ENCODE peak calls at places on chromosomes 3 and 15, in four cellular contexts. K is CD8-positive, alpha-beta T cell; O is WERI-Rb-1; T is IMR-90. V is an unnamed sample. For H3K27me3, the result is how much of the 10 kb centered on the place peaks cover.

GRCh38 chr3:89795506-89795905 is 688.1 kb downstream of the EPHA3 start:
- DNase-seq in K (no peak), O (no peak), T (no peak), V (no peak)

GRCh38 chr3:36663666-36664291 is 100.6 kb downstream of the DCLK3 start:
- DNase-seq in O (no peak), K (no peak), T (peak), V (no peak)

GRCh38 chr3:112640864-112641751 is at the start of gene CCDC80:
- DNase-seq in T (peak), K (no peak), O (no peak), V (peak)

GRCh38 chr3:87437765-87438164 is 161.4 kb upstream of the POU1F1 start:
- DNase-seq in T (no peak), O (no peak), K (no peak), V (peak)

GRCh38 chr3:28521663-28522062 is 173.0 kb upstream of the AZI2 start:
- DNase-seq in O (no peak), K (no peak), T (no peak), V (no peak)

GRCh38 chr15:87874896-87875661 is 381.5 kb downstream of the NTRK3 start:
- DNase-seq in O (peak), K (no peak), T (peak), V (no peak)

GRCh38 chr3:171306631-171307030 is 153.6 kb downstream of the TNIK start:
- DNase-seq in O (no peak), T (peak), K (no peak), V (peak)

GRCh38 chr15:89419370-89419984 is 76.9 kb downstream of the RHCG start:
- DNase-seq in T (peak), K (no peak), O (no peak), V (peak)

GRCh38 chr3:22959593-22959992 is 243.5 kb upstream of the UBE2E2 start:
- DNase-seq in T (no peak), K (no peak), O (no peak), V (no peak)

GRCh38 chr3:186075931-186076567 is 32.8 kb downstream of the ETV5 start:
- DNase-seq in T (no peak), K (no peak), O (no peak), V (no peak)

GRCh38 chr3:37310666-37311050 is 136.3 kb upstream of the LRRFIP2 start:
- DNase-seq in O (no peak), T (peak), K (no peak), V (no peak)

GRCh38 chr3:181629029-181629428 is 82.7 kb upstream of the SOX2 start:
- DNase-seq in T (peak), K (no peak), O (no peak), V (no peak)

GRCh38 chr3:105144837-105145236 is 221.9 kb upstream of the ALCAM start:
- DNase-seq in T (no peak), K (no peak), O (no peak), V (no peak)

GRCh38 chr15:95668201-95668600 is 662.3 kb upstream of the NR2F2 start:
- DNase-seq in T (no peak), K (no peak), O (no peak), V (no peak)

GRCh38 chr3:43684944-43685343 is 5.8 kb upstream of the ABHD5 start:
- DNase-seq in K (no peak), T (no peak), O (no peak), V (no peak)

GRCh38 chr3:57959407-57960173 is 48.6 kb upstream of the FLNB start:
- DNase-seq in T (peak), K (no peak), O (no peak), V (peak)

GRCh38 chr15:58628206-58629057 is 121.1 kb downstream of the ADAM10 start:
- DNase-seq in T (no peak), K (no peak), O (no peak), V (no peak)

GRCh38 chr3:10238330-10238995 is 9.8 kb upstream of the TATDN2 start:
- DNase-seq in K (no peak), T (no peak), O (no peak), V (no peak)

GRCh38 chr3:80696280-80696679 is 928.5 kb upstream of the ROBO1 start:
- DNase-seq in O (no peak), K (no peak), T (no peak), V (no peak)

GRCh38 chr3:149969110-149969944 is 1.4 kb downstream of the PFN2 start:
- DNase-seq in K (no peak), O (peak), T (peak), V (peak)

GRCh38 chr3:4474683-4475490 is 7.8 kb upstream of the SUMF1 start:
- DNase-seq in O (no peak), K (no peak), T (peak), V (peak)

GRCh38 chr3:19645093-19645492 is 288.9 kb downstream of the EFHB start:
- DNase-seq in T (no peak), O (no peak), K (no peak), V (no peak)

GRCh38 chr3:188881954-188882641 is 289.7 kb upstream of the TPRG1 start:
- DNase-seq in T (peak), O (no peak), K (no peak), V (peak)

GRCh38 chr15:40793216-40793989 is 13.5 kb upstream of the ZFYVE19 start:
- DNase-seq in T (peak), K (no peak), O (no peak), V (peak)

GRCh38 chr15:70286110-70286806 is 188.5 kb upstream of the TLE3 start:
- DNase-seq in O (no peak), T (no peak), K (no peak), V (no peak)

GRCh38 chr15:50628421-50628820 is 58.2 kb downstream of the TRPM7 start:
- DNase-seq in O (no peak), K (no peak), T (no peak), V (no peak)

GRCh38 chr3:134931045-134931775 is 136.2 kb downstream of the EPHB1 start:
- DNase-seq in T (no peak), K (no peak), O (no peak), V (no peak)

GRCh38 chr3:8491750-8492149 is 9.9 kb upstream of the LMCD1 start:
- DNase-seq in T (no peak), K (no peak), O (no peak), V (no peak)

GRCh38 chr3:19937459-19938362 is 3.7 kb upstream of the EFHB start:
- DNase-seq in K (no peak), O (no peak), T (peak), V (peak)

GRCh38 chr3:126558336-126559071 is at the start of gene C3orf22:
- DNase-seq in K (no peak), T (no peak), O (no peak), V (no peak)

GRCh38 chr3:123352134-123352554 is 96.7 kb downstream of the ADCY5 start:
- DNase-seq in T (no peak), O (no peak), K (no peak), V (no peak)

GRCh38 chr3:48086736-48087470 is 70.7 kb upstream of the MAP4 start:
- DNase-seq in O (no peak), T (peak), K (no peak), V (peak)

GRCh38 chr15:72599855-72600464 is 54.5 kb upstream of the GOLGA6B start:
- DNase-seq in O (peak), K (no peak), T (peak), V (peak)

GRCh38 chr15:75235051-75235673 is 23.0 kb upstream of the GOLGA6C start:
- DNase-seq in K (no peak), O (peak), T (no peak), V (no peak)

GRCh38 chr15:92128788-92129187 is 264.9 kb upstream of the ST8SIA2 start:
- DNase-seq in O (no peak), K (no peak), T (no peak), V (no peak)

GRCh38 chr3:62559831-62560445 is 186.6 kb upstream of the FEZF2 start:
- DNase-seq in K (no peak), T (peak), O (no peak), V (peak)

DNA sequence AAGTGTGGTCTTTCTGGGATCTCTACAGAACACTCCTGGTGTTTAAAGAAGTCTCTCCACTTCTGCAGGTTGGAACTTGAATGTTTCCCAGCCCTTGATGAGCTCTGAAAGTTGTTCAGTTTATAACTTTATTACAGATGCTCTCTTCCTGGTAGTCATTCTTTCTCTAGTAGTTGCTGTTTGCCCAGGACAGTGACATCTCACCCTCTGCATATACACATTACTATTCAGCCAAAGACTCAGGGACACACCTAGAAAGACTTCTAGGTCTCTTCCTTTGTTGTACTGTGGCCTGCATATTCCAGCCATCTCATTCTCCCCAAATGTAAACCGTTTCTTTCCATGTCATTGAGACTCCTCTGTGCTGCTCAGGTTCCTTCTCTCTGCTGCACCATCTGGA is 76.7 kb downstream of the MITF start:
- DNase-seq in K (no peak), T (no peak), O (no peak), V (no peak)
- H3K27me3 ChIP-seq in K (under half), T (under half), O (under half), V (under half)

DNA sequence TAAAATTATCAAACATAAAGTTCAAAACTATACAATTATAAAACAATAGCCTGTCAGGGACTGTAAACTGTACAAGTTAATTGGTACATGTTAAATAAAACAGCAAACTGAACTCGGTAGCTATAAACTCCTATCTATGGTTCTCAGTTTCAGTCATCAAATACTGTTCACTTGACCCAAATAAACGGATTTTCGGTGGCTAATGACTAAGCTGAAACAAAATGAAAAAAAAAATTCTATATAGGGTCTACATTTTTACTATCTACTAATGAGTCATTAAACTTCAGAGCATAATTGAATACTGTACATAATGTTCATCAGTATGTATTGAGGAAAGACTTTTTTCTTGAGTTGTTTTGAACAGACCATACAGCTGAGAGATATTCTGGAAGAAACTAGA is 6.6 kb downstream of the PROK2 start:
- DNase-seq in T (no peak), K (no peak), O (no peak), V (no peak)
- H3K27me3 ChIP-seq in T (under half), K (under half), O (under half), V (under half)

GRCh38 chr15:101380146-101380545 is 85.1 kb upstream of the SNRPA1 start:
- DNase-seq in K (no peak), O (no peak), T (no peak), V (no peak)
- H3K27me3 ChIP-seq in K (under half), O (under half), T (under half), V (under half)

GRCh38 chr15:28099555-28100140 is 533 bp upstream of the OCA2 start:
- DNase-seq in K (no peak), O (no peak), T (no peak), V (no peak)

GRCh38 chr15:28098766-28099554 is at the start of gene OCA2:
- DNase-seq in T (peak), O (peak), K (no peak), V (no peak)

GRCh38 chr15:28096720-28097431 is 2.2 kb downstream of the OCA2 start:
- DNase-seq in K (no peak), O (no peak), T (no peak), V (no peak)

GRCh38 chr15:28097656-28098359 is 1.3 kb downstream of the OCA2 start:
- DNase-seq in O (no peak), T (no peak), K (no peak), V (no peak)

DNA sequence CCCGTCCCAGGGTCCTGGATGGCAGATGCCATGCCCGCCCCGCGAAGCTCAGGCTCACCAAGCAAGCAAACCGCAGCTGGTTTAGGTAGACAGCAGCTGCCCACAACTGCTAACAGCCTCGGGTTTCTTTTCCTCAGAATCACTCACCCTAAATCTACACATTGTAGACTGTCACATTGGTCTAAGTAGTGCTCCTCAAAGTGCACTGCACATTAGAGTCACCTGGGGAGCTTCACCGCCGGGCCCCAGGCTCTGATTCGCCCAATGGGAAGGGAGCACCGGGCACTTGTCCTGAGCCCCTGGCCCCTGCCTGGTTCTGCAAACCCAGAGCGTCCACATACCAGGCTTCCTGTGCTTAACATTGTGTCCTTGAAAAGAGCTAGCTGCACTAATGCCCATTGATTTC is 752 bp downstream of the OCA2 start:
- DNase-seq in T (no peak), O (no peak), K (no peak), V (no peak)
- H3K27me3 ChIP-seq in T (half or more), O (under half), K (under half), V (under half)

GRCh38 chr3:51957520-51958205 is 2.5 kb downstream of the GPR62 start:
- DNase-seq in O (no peak), K (no peak), T (no peak), V (no peak)
- H3K27me3 ChIP-seq in O (under half), K (under half), T (under half), V (under half)

DNA sequence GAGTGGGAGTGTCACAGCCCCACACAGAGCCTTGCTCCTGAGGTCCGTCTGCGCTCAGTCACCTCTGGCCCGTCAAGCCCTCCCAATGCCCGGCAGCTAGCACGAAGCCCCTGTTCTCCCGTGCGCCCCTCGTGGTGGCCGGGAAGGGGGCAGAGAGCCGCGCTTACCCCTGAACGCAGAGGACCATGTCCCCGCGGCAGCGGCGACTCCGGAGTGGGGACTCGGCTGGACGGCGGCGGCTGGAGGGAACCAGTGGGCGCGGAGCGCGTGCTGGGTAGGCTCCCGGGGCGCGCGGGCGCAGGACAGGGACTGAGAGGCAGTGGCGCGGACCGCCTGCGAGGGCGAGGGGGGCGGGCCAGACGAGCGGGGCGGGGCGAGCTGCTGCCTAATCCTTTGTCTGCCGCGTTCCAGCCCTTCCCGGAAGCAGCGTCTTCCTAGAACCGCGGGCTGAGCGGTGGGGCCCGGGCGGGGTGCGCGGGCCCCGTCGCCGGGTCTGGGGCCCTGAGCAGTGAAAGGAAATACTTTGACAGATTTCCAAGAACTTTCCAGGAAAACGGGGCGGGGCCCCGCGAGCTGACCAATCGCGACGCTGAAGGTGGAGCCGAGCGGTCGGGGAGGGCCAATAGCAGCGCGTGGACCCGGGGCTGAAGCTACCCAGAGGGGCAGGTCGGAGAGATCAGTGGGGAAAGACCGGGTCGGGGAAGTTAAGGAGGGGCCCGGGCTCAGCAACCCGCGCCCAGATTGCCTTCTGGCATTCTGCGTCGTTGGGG is at the start of gene CISH:
- DNase-seq in T (peak), O (peak), K (peak), V (peak)
- H3K27me3 ChIP-seq in T (under half), O (under half), K (under half), V (under half)

DNA sequence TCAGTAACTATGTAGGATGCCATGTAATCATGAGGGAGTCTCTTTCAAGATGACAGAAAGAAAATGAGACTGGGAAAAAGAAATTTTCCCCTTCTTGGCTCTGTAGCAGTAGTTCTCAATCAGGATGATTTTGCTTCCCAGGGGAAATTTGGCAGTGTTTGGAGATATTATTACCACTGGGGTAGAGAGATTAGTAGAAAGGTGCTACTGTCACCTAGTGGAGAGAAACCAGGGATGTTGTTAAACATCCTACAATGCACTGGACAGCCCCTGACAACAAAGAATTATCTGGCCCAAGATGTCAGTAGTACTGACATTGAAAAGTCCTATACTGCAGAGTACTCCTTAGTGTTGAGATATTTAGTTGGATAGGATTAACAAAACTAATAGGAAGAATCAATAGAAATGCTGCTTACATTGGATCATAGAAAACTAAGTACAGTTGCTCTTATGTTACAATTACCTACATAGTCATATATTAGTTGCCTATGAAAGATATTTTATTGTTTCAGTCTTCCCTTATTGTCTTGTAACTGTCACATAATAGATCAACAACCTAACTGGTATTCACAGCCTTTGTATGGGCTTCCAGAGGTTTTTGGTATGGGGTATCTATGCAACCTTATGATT is 433.3 kb downstream of the RAP2B start:
- DNase-seq in K (no peak), O (no peak), T (peak), V (peak)
- H3K27me3 ChIP-seq in K (under half), O (under half), T (under half), V (under half)

GRCh38 chr15:37100109-37100873 is at the start of gene MEIS2:
- DNase-seq in T (peak), K (no peak), O (peak), V (peak)

GRCh38 chr15:37101634-37102314 is 1.4 kb upstream of the MEIS2 start:
- DNase-seq in T (peak), K (no peak), O (peak), V (no peak)

GRCh38 chr15:37103475-37104071 is 3.2 kb upstream of the MEIS2 start:
- DNase-seq in T (no peak), O (peak), K (no peak), V (no peak)

GRCh38 chr15:37104413-37105392 is 4.4 kb upstream of the MEIS2 start:
- DNase-seq in O (peak), T (no peak), K (no peak), V (no peak)

DNA sequence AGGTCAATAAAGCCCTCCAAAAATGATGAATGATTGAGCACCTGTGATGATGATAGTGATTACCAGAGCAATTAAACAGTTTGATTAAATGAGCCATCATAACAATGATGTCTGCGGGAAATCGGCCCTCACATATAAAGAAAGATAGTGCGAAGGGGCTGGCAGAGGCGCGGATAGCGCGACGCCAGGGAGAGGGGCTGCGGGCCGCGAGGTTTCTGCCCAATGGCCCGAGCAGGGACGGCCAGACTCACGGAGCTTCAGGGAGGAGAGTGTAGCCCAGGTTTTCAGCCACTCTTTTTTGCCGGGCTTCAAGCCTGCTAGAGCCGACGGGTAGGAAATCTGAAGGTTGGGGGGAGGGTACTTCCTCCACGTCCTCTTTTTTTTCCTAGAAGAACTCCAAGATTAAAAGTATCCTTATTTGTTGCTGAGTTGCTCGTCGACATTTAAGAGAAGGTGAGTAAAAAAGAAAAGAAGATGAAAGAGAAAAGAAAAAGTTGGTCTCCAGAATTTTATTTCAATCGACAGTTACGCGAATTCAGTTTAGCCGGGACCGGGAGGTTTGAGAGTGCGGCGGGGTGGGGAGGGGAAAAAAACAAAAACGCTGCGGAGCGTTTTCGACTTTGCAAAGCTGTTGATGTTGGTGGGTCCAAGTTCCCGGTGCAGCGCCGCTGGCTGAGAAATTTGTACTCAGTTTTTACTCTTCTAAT is 2.1 kb upstream of the MEIS2 start:
- DNase-seq in O (peak), K (no peak), T (peak), V (no peak)
- H3K27me3 ChIP-seq in O (under half), K (under half), T (under half), V (under half)

GRCh38 chr15:85564686-85565085 is 184.3 kb downstream of the AKAP13 start:
- DNase-seq in O (no peak), T (no peak), K (no peak), V (no peak)

GRCh38 chr15:85559530-85559929 is 179.1 kb downstream of the AKAP13 start:
- DNase-seq in T (no peak), O (no peak), K (no peak), V (no peak)

GRCh38 chr15:85562824-85563223 is 182.4 kb downstream of the AKAP13 start:
- DNase-seq in K (no peak), T (no peak), O (no peak), V (no peak)

GRCh38 chr15:85563731-85564130 is 183.3 kb downstream of the AKAP13 start:
- DNase-seq in K (no peak), T (no peak), O (no peak), V (no peak)

GRCh38 chr15:85563328-85563727 is 182.9 kb downstream of the AKAP13 start:
- DNase-seq in O (no peak), K (no peak), T (peak), V (no peak)
- H3K27me3 ChIP-seq in O (under half), K (under half), T (under half), V (under half)